ENCODE peak calls at places on chromosome 22, in five cellular contexts. One of them, this sample, is unnamed. For H3K9me3, the result is how much of the 10 kb centered on the place peaks cover.

GRCh38 chr22:29136715-29137700 is 64.2 kb downstream of the KREMEN1 start:
- DNase-seq in CD4-positive, CD25-positive, alpha-beta regulatory T cell: no peak
- DNase-seq in right lobe of liver: no peak
- DNase-seq in colonic mucosa: no peak
- DNase-seq in hepatocyte: no peak
- DNase-seq in this sample: no peak

GRCh38 chr22:46089426-46090041 is 60.8 kb upstream of the PPARA start:
- DNase-seq in CD4-positive, CD25-positive, alpha-beta regulatory T cell: no peak
- DNase-seq in right lobe of liver: peak
- DNase-seq in colonic mucosa: no peak
- DNase-seq in hepatocyte: no peak
- DNase-seq in this sample: no peak

GRCh38 chr22:29481265-29482000 is 1.4 kb downstream of the NEFH start:
- DNase-seq in CD4-positive, CD25-positive, alpha-beta regulatory T cell: no peak
- DNase-seq in right lobe of liver: no peak
- DNase-seq in colonic mucosa: no peak
- DNase-seq in hepatocyte: peak
- DNase-seq in this sample: no peak

GRCh38 chr22:29606320-29606719 is 2.9 kb downstream of the NF2 start:
- DNase-seq in CD4-positive, CD25-positive, alpha-beta regulatory T cell: no peak
- DNase-seq in right lobe of liver: no peak
- DNase-seq in colonic mucosa: no peak
- DNase-seq in hepatocyte: no peak
- DNase-seq in this sample: no peak

GRCh38 chr22:33023119-33023827 is 34.9 kb downstream of the SYN3 start:
- DNase-seq in CD4-positive, CD25-positive, alpha-beta regulatory T cell: no peak
- DNase-seq in right lobe of liver: no peak
- DNase-seq in colonic mucosa: no peak
- DNase-seq in hepatocyte: no peak
- DNase-seq in this sample: no peak

GRCh38 chr22:39724390-39724789 is 153.8 kb downstream of the CACNA1I start:
- DNase-seq in CD4-positive, CD25-positive, alpha-beta regulatory T cell: peak
- DNase-seq in right lobe of liver: no peak
- DNase-seq in colonic mucosa: no peak
- DNase-seq in hepatocyte: no peak
- DNase-seq in this sample: no peak

GRCh38 chr22:43205748-43206514 is 19.0 kb upstream of the TTLL12 start:
- DNase-seq in CD4-positive, CD25-positive, alpha-beta regulatory T cell: no peak
- DNase-seq in right lobe of liver: no peak
- DNase-seq in colonic mucosa: no peak
- DNase-seq in hepatocyte: no peak
- DNase-seq in this sample: no peak

GRCh38 chr22:23282516-23282915 is 102.2 kb downstream of the BCR start:
- DNase-seq in CD4-positive, CD25-positive, alpha-beta regulatory T cell: no peak
- DNase-seq in right lobe of liver: no peak
- DNase-seq in colonic mucosa: no peak
- DNase-seq in hepatocyte: no peak
- DNase-seq in this sample: no peak

GRCh38 chr22:44402196-44403111 is 89.7 kb upstream of the SHISAL1 start:
- DNase-seq in CD4-positive, CD25-positive, alpha-beta regulatory T cell: no peak
- DNase-seq in right lobe of liver: no peak
- DNase-seq in colonic mucosa: no peak
- DNase-seq in hepatocyte: no peak
- DNase-seq in this sample: no peak

GRCh38 chr22:48587236-48587865 is 1240.3 kb downstream of the BRD1 start:
- DNase-seq in CD4-positive, CD25-positive, alpha-beta regulatory T cell: no peak
- DNase-seq in right lobe of liver: no peak
- DNase-seq in colonic mucosa: no peak
- DNase-seq in hepatocyte: no peak
- DNase-seq in this sample: no peak
- H3K9me3 ChIP-seq in CD4-positive, CD25-positive, alpha-beta regulatory T cell: under half
- H3K9me3 ChIP-seq in right lobe of liver: under half
- H3K9me3 ChIP-seq in colonic mucosa: under half
- H3K9me3 ChIP-seq in hepatocyte: under half
- H3K9me3 ChIP-seq in this sample: under half

GRCh38 chr22:49449811-49450386 is 377.8 kb downstream of the BRD1 start:
- DNase-seq in CD4-positive, CD25-positive, alpha-beta regulatory T cell: no peak
- DNase-seq in right lobe of liver: no peak
- DNase-seq in colonic mucosa: no peak
- DNase-seq in hepatocyte: peak
- DNase-seq in this sample: no peak

GRCh38 chr22:49452362-49452946 is 375.2 kb downstream of the BRD1 start:
- DNase-seq in CD4-positive, CD25-positive, alpha-beta regulatory T cell: no peak
- DNase-seq in right lobe of liver: no peak
- DNase-seq in colonic mucosa: no peak
- DNase-seq in hepatocyte: no peak
- DNase-seq in this sample: no peak

GRCh38 chr22:49450521-49450920 is 377.2 kb downstream of the BRD1 start:
- DNase-seq in CD4-positive, CD25-positive, alpha-beta regulatory T cell: no peak
- DNase-seq in right lobe of liver: no peak
- DNase-seq in colonic mucosa: no peak
- DNase-seq in hepatocyte: no peak
- DNase-seq in this sample: no peak

GRCh38 chr22:49449377-49449776 is 378.3 kb downstream of the BRD1 start:
- DNase-seq in CD4-positive, CD25-positive, alpha-beta regulatory T cell: no peak
- DNase-seq in right lobe of liver: no peak
- DNase-seq in colonic mucosa: no peak
- DNase-seq in hepatocyte: no peak
- DNase-seq in this sample: no peak

DNA sequence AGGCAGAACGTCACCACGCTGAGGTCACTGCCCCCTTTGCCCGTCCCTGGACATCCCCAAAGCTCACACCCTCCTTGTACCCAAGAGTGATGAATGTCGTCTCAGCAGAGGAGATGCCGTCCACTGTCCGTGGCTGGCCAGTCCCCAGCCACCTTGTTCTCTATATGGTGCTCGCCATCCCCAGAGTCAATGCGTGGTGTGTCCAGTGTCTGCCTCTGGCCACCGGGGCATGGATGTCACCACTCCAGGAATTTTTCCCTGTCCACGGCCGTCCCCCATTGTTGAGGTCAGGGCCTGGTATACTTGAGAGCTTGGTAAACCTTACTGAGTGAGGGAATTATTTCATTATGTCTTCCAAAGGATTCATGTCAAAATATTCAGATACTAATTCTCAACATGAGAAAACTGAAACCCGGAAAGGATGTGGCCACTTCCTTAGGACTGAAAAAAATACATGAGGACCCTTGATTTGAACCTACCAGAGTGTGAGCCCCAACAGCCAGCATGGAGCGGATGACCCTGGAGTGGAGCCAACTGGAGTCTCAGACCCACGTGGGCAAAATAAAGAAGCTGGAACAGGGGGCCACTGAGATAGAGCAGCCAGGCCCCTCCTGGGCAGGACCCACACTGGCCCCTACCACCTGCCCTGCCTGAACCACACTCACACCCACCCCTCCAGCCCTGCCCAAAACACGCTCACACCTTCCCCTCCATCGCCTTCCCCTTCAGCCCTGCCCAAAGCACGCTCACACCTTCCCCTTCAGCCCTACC is 376.4 kb downstream of the BRD1 start:
- DNase-seq in CD4-positive, CD25-positive, alpha-beta regulatory T cell: no peak
- DNase-seq in right lobe of liver: no peak
- DNase-seq in colonic mucosa: no peak
- DNase-seq in hepatocyte: no peak
- DNase-seq in this sample: no peak
- H3K9me3 ChIP-seq in CD4-positive, CD25-positive, alpha-beta regulatory T cell: under half
- H3K9me3 ChIP-seq in right lobe of liver: under half
- H3K9me3 ChIP-seq in colonic mucosa: under half
- H3K9me3 ChIP-seq in hepatocyte: under half
- H3K9me3 ChIP-seq in this sample: under half

DNA sequence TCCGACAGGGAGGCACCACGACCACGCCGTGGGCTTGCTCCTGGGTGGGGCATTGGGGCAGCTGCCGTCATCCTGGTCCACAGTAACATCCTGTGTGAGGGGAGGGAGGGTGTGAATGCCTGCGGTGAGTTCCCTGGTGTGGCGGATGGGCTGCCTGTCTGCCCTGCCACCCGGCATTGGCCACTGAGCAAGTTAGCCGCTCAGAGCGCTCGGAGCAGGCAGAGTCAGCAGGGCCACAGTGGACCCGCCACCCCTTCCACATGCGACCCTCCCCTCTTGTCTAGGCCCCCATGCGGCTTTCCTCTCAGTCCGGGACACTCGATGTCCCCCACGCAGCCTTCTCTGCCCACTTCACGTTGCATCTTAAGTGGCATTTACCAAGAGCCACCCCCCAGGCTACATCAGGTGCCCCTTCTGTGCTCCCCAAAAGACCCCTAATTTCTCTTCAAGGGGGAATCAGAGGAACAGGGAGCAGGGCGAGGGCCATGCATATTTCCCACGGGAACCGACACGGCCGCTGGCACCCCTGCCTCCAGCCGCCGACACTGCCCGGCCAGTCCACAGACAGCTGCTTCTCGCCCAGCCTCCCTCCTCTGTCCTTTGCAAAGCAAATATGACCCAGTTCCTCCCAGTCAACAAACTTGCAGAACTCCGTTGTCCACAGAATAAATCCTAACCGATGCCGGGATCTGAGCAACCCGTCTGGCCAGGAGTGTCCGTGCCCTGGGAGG is 1482.1 kb downstream of the TBC1D22A start:
- DNase-seq in CD4-positive, CD25-positive, alpha-beta regulatory T cell: no peak
- DNase-seq in right lobe of liver: no peak
- DNase-seq in colonic mucosa: peak
- DNase-seq in hepatocyte: no peak
- DNase-seq in this sample: no peak
- H3K9me3 ChIP-seq in CD4-positive, CD25-positive, alpha-beta regulatory T cell: under half
- H3K9me3 ChIP-seq in right lobe of liver: under half
- H3K9me3 ChIP-seq in colonic mucosa: under half
- H3K9me3 ChIP-seq in hepatocyte: under half
- H3K9me3 ChIP-seq in this sample: under half

DNA sequence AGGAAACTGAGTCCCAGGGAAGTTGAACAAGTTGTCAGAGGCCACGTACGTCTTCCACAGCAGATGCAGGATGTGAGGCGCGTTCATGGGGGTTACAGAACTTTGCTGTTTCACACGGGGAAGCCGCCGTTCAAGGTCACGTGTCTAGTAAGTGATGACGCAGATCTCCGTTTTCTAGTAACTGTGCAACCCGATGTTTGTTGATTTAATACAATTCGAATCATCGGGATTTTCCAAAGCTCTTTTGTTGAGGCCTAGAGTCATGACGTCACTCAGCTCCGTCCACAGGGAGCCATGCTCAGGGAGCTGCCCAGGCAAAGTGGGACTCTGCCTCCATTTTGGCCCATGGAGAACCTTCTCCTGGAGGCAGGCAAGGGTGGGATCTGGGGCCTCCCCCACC is 1121.8 kb downstream of the TBC1D22A start:
- DNase-seq in CD4-positive, CD25-positive, alpha-beta regulatory T cell: no peak
- DNase-seq in right lobe of liver: no peak
- DNase-seq in colonic mucosa: no peak
- DNase-seq in hepatocyte: no peak
- DNase-seq in this sample: no peak
- H3K9me3 ChIP-seq in CD4-positive, CD25-positive, alpha-beta regulatory T cell: under half
- H3K9me3 ChIP-seq in right lobe of liver: under half
- H3K9me3 ChIP-seq in colonic mucosa: under half
- H3K9me3 ChIP-seq in hepatocyte: under half
- H3K9me3 ChIP-seq in this sample: under half